ENCODE peak calls at places on chromosome 15, in seven cellular contexts. Z is kidney; S is CD8-positive, alpha-beta memory T cell; Y is HepG2; K is cardiac muscle cell; J is body of pancreas; V is K562. E is an unnamed sample.

GRCh38 chr15:73982251-73982962 is 9.7 kb downstream of the STOML1 start:
- DNase-seq in Z (peak; percentile 96), Y (no peak), K (peak; percentile 92), V (no peak), J (peak; percentile 56), S (no peak), E (no peak)

GRCh38 chr15:55277116-55277564 is 12.5 kb downstream of the RAB27A start:
- DNase-seq in Z (no peak), Y (no peak), V (no peak), S (peak; percentile 66), J (no peak), K (peak; percentile 48), E (no peak)

GRCh38 chr15:42100021-42100800 is 5.8 kb upstream of the PLA2G4D start:
- DNase-seq in Z (no peak), K (peak; percentile 17), S (no peak), J (no peak), Y (no peak), V (no peak), E (no peak)

GRCh38 chr15:70358011-70358819 is 260.5 kb upstream of the TLE3 start:
- DNase-seq in V (no peak), K (no peak), S (no peak), J (no peak), Y (no peak), Z (no peak), E (no peak)

GRCh38 chr15:25710184-25710583 is 152.9 kb downstream of the ATP10A start:
- DNase-seq in V (peak; percentile 63), Z (no peak), S (no peak), K (peak; percentile 24), J (peak; percentile 64), Y (peak; percentile 18), E (peak; percentile 69)

GRCh38 chr15:25947336-25948080 is 84.4 kb upstream of the ATP10A start:
- DNase-seq in V (no peak), S (no peak), Y (no peak), K (no peak), Z (no peak), J (peak; percentile 38), E (no peak)

GRCh38 chr15:86743283-86743903 is 663.7 kb downstream of the AGBL1 start:
- DNase-seq in Y (peak; percentile 1), V (peak; percentile 8), S (peak; percentile 18), J (peak; percentile 55), K (no peak), Z (no peak), E (peak; percentile 86)

GRCh38 chr15:24878153-24878552 is 76.6 kb upstream of the SNRPN start:
- DNase-seq in S (peak; percentile 0), K (peak; percentile 27), V (no peak), Z (peak; percentile 73), J (peak; percentile 50), Y (peak; percentile 38), E (no peak)

GRCh38 chr15:29939404-29939803 is 117.1 kb upstream of the TJP1 start:
- DNase-seq in Y (no peak), Z (no peak), V (no peak), S (no peak), J (no peak), K (no peak), E (no peak)

GRCh38 chr15:66298803-66299251 is 5.5 kb downstream of the DIS3L start:
- DNase-seq in K (no peak), Z (no peak), Y (no peak), V (no peak), J (peak; percentile 81), S (no peak), E (no peak)

GRCh38 chr15:91055548-91056331 is 33.3 kb upstream of the VPS33B start:
- DNase-seq in S (no peak), Y (peak; percentile 38), Z (no peak), V (no peak), J (peak; percentile 74), K (peak; percentile 69), E (peak; percentile 82)

GRCh38 chr15:55168350-55168974 is 28.3 kb downstream of the RSL24D1 start:
- DNase-seq in S (peak; percentile 14), K (peak; percentile 82), Y (peak; percentile 83), Z (no peak), V (peak; percentile 72), J (peak; percentile 59), E (peak; percentile 81)

GRCh38 chr15:100256985-100257650 is 84.7 kb downstream of the ADAMTS17 start:
- DNase-seq in Z (no peak), K (no peak), S (no peak), Y (no peak), J (no peak), V (no peak), E (no peak)

GRCh38 chr15:53160092-53160704 is 370.1 kb upstream of the ONECUT1 start:
- DNase-seq in V (no peak), S (no peak), Z (no peak), J (peak; percentile 71), Y (peak; percentile 7), K (no peak), E (no peak)

GRCh38 chr15:57551717-57552677 is 39.7 kb upstream of the MYZAP start:
- DNase-seq in J (peak; percentile 38), K (peak; percentile 89), Z (peak; percentile 77), V (no peak), Y (peak; percentile 52), S (no peak), E (no peak)

GRCh38 chr15:38563723-38564519 is 693 bp downstream of the RASGRP1 start:
- DNase-seq in Y (no peak), K (peak; percentile 52), Z (peak; percentile 90), J (peak; percentile 81), S (peak; percentile 80), V (peak; percentile 81), E (peak; percentile 93)

GRCh38 chr15:44495562-44495961 is 41.4 kb upstream of the EIF3J start:
- DNase-seq in S (no peak), Y (no peak), K (no peak), J (no peak), Z (no peak), V (no peak), E (no peak)

GRCh38 chr15:44501768-44502366 is 35.1 kb upstream of the EIF3J start:
- DNase-seq in V (peak; percentile 30), Z (no peak), J (no peak), S (peak; percentile 13), Y (peak; percentile 27), K (peak; percentile 62), E (peak; percentile 75)

GRCh38 chr15:44500555-44500954 is 36.4 kb upstream of the EIF3J start:
- DNase-seq in J (no peak), K (no peak), S (no peak), V (no peak), Z (no peak), Y (no peak), E (no peak)
- H3K27ac ChIP-seq in J (no peak overlapping the region), K (no peak overlapping the region), S (no peak overlapping the region), V (no peak overlapping the region), Z (no peak overlapping the region), Y (no peak overlapping the region), E (peak overlapping the region; percentile 2)

GRCh38 chr15:28935316-28935715 is 49.5 kb downstream of the APBA2 start:
- DNase-seq in K (no peak), S (peak; percentile 31), V (peak; percentile 54), Y (peak; percentile 58), Z (peak; percentile 49), J (no peak), E (peak; percentile 77)
- H3K4me1 ChIP-seq in K (no peaks in the 10 kb centered on the region), S (peaks cover 73% of the 10 kb centered on the region), V (peaks cover 34% of the 10 kb centered on the region), Y (peaks cover 8% of the 10 kb centered on the region), Z (no peaks in the 10 kb centered on the region), J (peaks cover 11% of the 10 kb centered on the region), E (no peaks in the 10 kb centered on the region)

DNA sequence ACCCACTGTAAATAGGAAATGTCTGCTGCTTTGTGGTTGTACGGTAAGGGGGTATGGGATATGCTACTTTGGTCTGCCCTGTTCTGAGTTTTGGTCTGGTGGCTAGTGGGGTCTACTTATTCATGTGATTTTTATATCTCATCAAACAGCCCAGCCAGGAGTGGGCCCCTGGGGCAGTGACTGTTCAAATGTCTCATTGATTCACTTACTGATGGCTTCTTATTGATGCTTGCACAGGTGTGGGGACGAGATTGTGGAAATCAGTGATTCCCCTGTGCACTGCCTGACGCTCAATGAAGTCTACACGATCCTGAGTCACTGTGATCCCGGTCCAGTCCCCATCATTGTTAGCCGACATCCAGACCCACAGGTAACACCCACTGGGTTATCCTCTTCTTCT is 38.5 kb downstream of the STARD5 start:
- DNase-seq in V (no peak), Y (no peak), S (no peak), Z (no peak), J (no peak), K (no peak), E (no peak)
- H3K27ac ChIP-seq in V (no peak overlapping the region), Y (no peak overlapping the region), S (no peak overlapping the region), Z (no peak overlapping the region), J (no peak overlapping the region), K (no peak overlapping the region), E (no peak overlapping the region)

GRCh38 chr15:68784206-68784605 is 36.5 kb downstream of the ANP32A start:
- DNase-seq in Z (no peak), S (no peak), Y (no peak), V (no peak), K (no peak), J (no peak), E (no peak)

GRCh38 chr15:68789041-68789920 is 31.4 kb downstream of the ANP32A start:
- DNase-seq in K (no peak), S (no peak), Z (no peak), V (no peak), Y (no peak), J (peak; percentile 46), E (no peak)

GRCh38 chr15:68788265-68788624 is 32.5 kb downstream of the ANP32A start:
- DNase-seq in Z (no peak), K (no peak), V (no peak), Y (no peak), J (no peak), S (no peak), E (no peak)

GRCh38 chr15:68787609-68788264 is 33.0 kb downstream of the ANP32A start:
- DNase-seq in K (no peak), V (no peak), Y (no peak), J (peak; percentile 45), S (no peak), Z (no peak), E (no peak)

GRCh38 chr15:68786753-68787152 is 33.9 kb downstream of the ANP32A start:
- DNase-seq in S (no peak), V (no peak), K (no peak), Z (no peak), J (no peak), Y (no peak), E (no peak)
- H3K4me1 ChIP-seq in S (peaks cover 37% of the 10 kb centered on the region), V (peaks cover 3% of the 10 kb centered on the region), K (peaks cover 30% of the 10 kb centered on the region), Z (peaks cover 22% of the 10 kb centered on the region), J (peaks cover 46% of the 10 kb centered on the region), Y (peaks cover 8% of the 10 kb centered on the region), E (peaks cover under 1% of the 10 kb centered on the region)

GRCh38 chr15:49718846-49719245 is 98.0 kb downstream of the DTWD1 start:
- DNase-seq in Y (no peak), V (no peak), S (no peak), K (no peak), J (no peak), Z (no peak), E (no peak)
- H3K27ac ChIP-seq in Y (no peak overlapping the region), V (no peak overlapping the region), S (no peak overlapping the region), K (no peak overlapping the region), J (no peak overlapping the region), Z (peak overlapping the region; percentile 24), E (no peak overlapping the region)

DNA sequence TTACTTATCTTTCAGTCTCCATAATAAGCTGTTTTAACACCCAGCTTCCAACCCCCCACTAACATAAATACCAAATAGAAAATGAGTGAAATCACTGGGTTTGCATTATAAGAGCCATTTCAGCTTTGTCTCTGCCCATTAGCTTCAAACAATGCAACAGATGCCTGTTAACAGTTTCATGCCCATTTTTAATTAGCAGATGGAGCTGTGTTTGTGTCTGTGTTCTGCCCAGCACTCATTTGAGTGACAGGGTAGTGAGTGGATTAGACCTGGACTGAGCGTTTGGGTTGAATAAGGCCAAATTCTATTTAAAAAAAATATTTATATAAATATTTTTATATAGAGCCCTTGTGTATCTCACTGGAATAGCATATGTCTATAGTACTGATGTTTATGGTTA is 7.4 kb downstream of the RAB8B start:
- DNase-seq in K (no peak), S (no peak), J (no peak), V (no peak), Z (no peak), Y (no peak), E (no peak)
- H3K4me1 ChIP-seq in K (peaks cover 26% of the 10 kb centered on the region), S (peaks cover 95% of the 10 kb centered on the region), J (peaks cover 20% of the 10 kb centered on the region), V (peaks cover 20% of the 10 kb centered on the region), Z (peaks cover 3% of the 10 kb centered on the region), Y (peaks cover 21% of the 10 kb centered on the region), E (peaks cover 10% of the 10 kb centered on the region)